ENCODE peak calls at places on chromosomes 13 and 19, in nine cellular contexts. I is AG10803; K is IMR-90; Z is WERI-Rb-1; M is RKO; S is naive thymus-derived CD4-positive, alpha-beta T cell; F is NCI-H2227 treated with DMSO at 0.1 percent for 48 hours; D is NCI-H1048; Y is stimulated activated CD4-positive, alpha-beta T cell treated with anti-CD3 and anti-CD28 coated beads, Interleukin-1b, Interleukin-23, amount 100 ng/mL, for 48 hours. R is an unnamed sample.

GRCh38 chr19:51614789-51615188 is 15.4 kb downstream of the SIGLEC5 start:
- DNase-seq in I (no peak), K (no peak), Z (no peak), M (no peak), S (no peak), F (no peak), D (no peak), Y (no peak), R (no peak)

GRCh38 chr19:19523177-19523576 is 5.5 kb upstream of the YJEFN3 start:
- DNase-seq in I (no peak), K (no peak), Z (no peak), M (no peak), S (no peak), F (no peak), D (no peak), Y (no peak), R (no peak)

GRCh38 chr19:2537544-2537943 is 61.6 kb downstream of the GADD45B start:
- DNase-seq in I (no peak), K (no peak), Z (no peak), M (no peak), S (no peak), F (no peak), D (no peak), Y (no peak), R (no peak)

GRCh38 chr19:1591421-1592022 is 1.1 kb downstream of the MBD3 start:
- DNase-seq in I (no peak), K (no peak), Z (no peak), M (no peak), S (no peak), F (no peak), D (no peak), Y (no peak), R (no peak)

GRCh38 chr13:76723551-76724232 is 162.5 kb downstream of the KCTD12 start:
- DNase-seq in I (peak), K (peak), Z (no peak), M (peak), S (peak), F (no peak), D (no peak), Y (no peak), R (peak)

GRCh38 chr19:42121036-42121621 is 11.1 kb downstream of the POU2F2 start:
- DNase-seq in I (no peak), K (no peak), Z (no peak), M (no peak), S (no peak), F (no peak), D (no peak), Y (no peak), R (no peak)

GRCh38 chr19:1211494-1212234 is 6.1 kb downstream of the STK11 start:
- DNase-seq in I (no peak), K (no peak), Z (no peak), M (no peak), S (no peak), F (no peak), D (no peak), Y (no peak), R (no peak)

GRCh38 chr19:56712609-56713008 is 41.1 kb upstream of the ZNF835 start:
- DNase-seq in I (no peak), K (no peak), Z (no peak), M (no peak), S (no peak), F (peak), D (no peak), Y (no peak), R (no peak)

GRCh38 chr13:40211586-40211968 is 454.9 kb downstream of the FOXO1 start:
- DNase-seq in I (no peak), K (no peak), Z (no peak), M (no peak), S (no peak), F (no peak), D (no peak), Y (no peak), R (no peak)

GRCh38 chr19:48964205-48965032 is 690 bp upstream of the FTL start:
- DNase-seq in I (peak), K (peak), Z (no peak), M (no peak), S (peak), F (no peak), D (no peak), Y (peak), R (peak)

GRCh38 chr13:93794197-93794885 is 567.7 kb downstream of the GPC6 start:
- DNase-seq in I (no peak), K (peak), Z (no peak), M (no peak), S (no peak), F (peak), D (no peak), Y (peak), R (no peak)

GRCh38 chr19:47726467-47726866 is 13.2 kb downstream of the EHD2 start:
- DNase-seq in I (peak), K (peak), Z (no peak), M (no peak), S (no peak), F (no peak), D (no peak), Y (no peak), R (no peak)

GRCh38 chr13:75762066-75762937 is 126.2 kb downstream of the LMO7 start:
- DNase-seq in I (no peak), K (peak), Z (no peak), M (no peak), S (peak), F (no peak), D (no peak), Y (peak), R (no peak)

GRCh38 chr13:113585828-113586355 is 1.3 kb downstream of the TFDP1 start:
- DNase-seq in I (no peak), K (no peak), Z (peak), M (no peak), S (no peak), F (no peak), D (no peak), Y (no peak), R (no peak)

GRCh38 chr13:51995677-51996551 is 15.3 kb downstream of the ATP7B start:
- DNase-seq in I (peak), K (no peak), Z (peak), M (no peak), S (no peak), F (no peak), D (no peak), Y (no peak), R (peak)

GRCh38 chr19:51460164-51460992 is 2.1 kb upstream of the SIGLEC8 start:
- DNase-seq in I (no peak), K (peak), Z (no peak), M (no peak), S (no peak), F (no peak), D (no peak), Y (no peak), R (no peak)

R was measured in AG20443.